ENCODE peak calls at places on chromosomes 3 and 15, in nine cellular contexts. E, O, W, U, M, G, I, A and T are unnamed samples.

GRCh38 chr3:100506355-100506754 is 13.9 kb downstream of the TMEM45A start:
- DNase-seq in A (no peak), G (no peak), U (no peak), E (no peak), M (no peak), W (peak), I (no peak), O (no peak), T (no peak)

GRCh38 chr15:25683911-25684310 is 179.2 kb downstream of the ATP10A start:
- DNase-seq in E (no peak), M (no peak), A (no peak), O (no peak), W (no peak), I (no peak), G (no peak), U (no peak), T (no peak)

GRCh38 chr3:86929046-86929445 is 61.9 kb downstream of the VGLL3 start:
- DNase-seq in G (no peak), E (no peak), I (no peak), M (no peak), O (no peak), W (no peak), U (no peak), A (no peak), T (no peak)

GRCh38 chr3:177447938-177448337 is 250.7 kb upstream of the TBL1XR1 start:
- DNase-seq in W (no peak), M (no peak), O (no peak), A (no peak), G (no peak), I (no peak), E (no peak), U (no peak), T (no peak)

GRCh38 chr3:179067839-179068238 is 3.8 kb downstream of the ZMAT3 start:
- DNase-seq in E (no peak), A (no peak), W (peak), I (no peak), O (no peak), G (no peak), M (no peak), U (no peak), T (no peak)

GRCh38 chr15:74869726-74870407 is 3.3 kb downstream of the SCAMP2 start:
- DNase-seq in E (no peak), I (no peak), G (no peak), W (peak), M (peak), O (peak), U (no peak), A (no peak), T (no peak)

GRCh38 chr3:190092250-190092649 is 28.4 kb downstream of the P3H2 start:
- DNase-seq in E (no peak), I (no peak), G (no peak), W (peak), U (no peak), M (no peak), O (no peak), A (no peak), T (no peak)

GRCh38 chr3:30368978-30369377 is 237.4 kb upstream of the TGFBR2 start:
- DNase-seq in W (no peak), A (no peak), I (no peak), O (no peak), M (no peak), E (no peak), U (no peak), G (no peak), T (no peak)

GRCh38 chr15:62647195-62647865 is 395.2 kb upstream of the TPM1 start:
- DNase-seq in I (no peak), W (peak), A (peak), E (no peak), O (no peak), M (no peak), G (no peak), U (no peak), T (no peak)

GRCh38 chr15:55194246-55194645 is 2.5 kb downstream of the RSL24D1 start:
- DNase-seq in I (no peak), U (no peak), A (no peak), G (no peak), W (no peak), M (no peak), E (no peak), O (no peak), T (no peak)

GRCh38 chr3:122105626-122106025 is 50.5 kb downstream of the CD86 start:
- DNase-seq in U (no peak), I (no peak), A (no peak), G (no peak), M (no peak), E (no peak), O (no peak), W (no peak), T (peak)

GRCh38 chr3:24037971-24038370 is 92.9 kb downstream of the NR1D2 start:
- DNase-seq in A (no peak), I (no peak), E (no peak), U (no peak), W (no peak), M (no peak), O (no peak), G (no peak), T (no peak)

GRCh38 chr3:180250172-180250571 is 213.4 kb upstream of the PEX5L start:
- DNase-seq in I (no peak), A (no peak), M (no peak), E (no peak), W (no peak), G (no peak), U (no peak), O (no peak), T (no peak)

GRCh38 chr3:13017361-13018038 is 55.7 kb downstream of the IQSEC1 start:
- DNase-seq in E (no peak), G (no peak), U (no peak), A (no peak), M (no peak), W (no peak), O (no peak), I (no peak), T (no peak)

GRCh38 chr15:46177219-46177618 is 542.4 kb downstream of the SQOR start:
- DNase-seq in E (no peak), I (no peak), G (no peak), M (no peak), A (no peak), O (no peak), U (no peak), W (no peak), T (no peak)

GRCh38 chr15:88401972-88402656 is 65.1 kb downstream of the MRPL46 start:
- DNase-seq in E (peak), U (no peak), G (no peak), I (no peak), M (peak), W (no peak), O (no peak), A (no peak), T (no peak)

GRCh38 chr15:85417276-85417675 is 36.9 kb downstream of the AKAP13 start:
- DNase-seq in G (no peak), U (no peak), M (no peak), I (no peak), A (no peak), W (no peak), E (no peak), O (no peak), T (no peak)

GRCh38 chr3:158368271-158368670 is 202.7 kb upstream of the MLF1 start:
- DNase-seq in M (no peak), O (no peak), A (no peak), G (no peak), W (no peak), U (no peak), E (no peak), I (no peak), T (no peak)

GRCh38 chr3:182709306-182709705 is 84.0 kb upstream of the ATP11B start:
- DNase-seq in O (no peak), E (no peak), U (no peak), I (no peak), M (no peak), A (no peak), W (no peak), G (no peak), T (no peak)

GRCh38 chr3:146640955-146641867 is 36.1 kb upstream of the PLSCR5 start:
- DNase-seq in I (no peak), O (no peak), G (no peak), W (peak), U (no peak), A (peak), M (no peak), E (no peak), T (no peak)

GRCh38 chr15:57873564-57874209 is 167.2 kb downstream of the POLR2M start:
- DNase-seq in I (no peak), E (no peak), M (no peak), A (peak), U (no peak), O (no peak), W (peak), G (no peak), T (no peak)

GRCh38 chr15:59524331-59524731 is 86.3 kb downstream of the FAM81A start:
- DNase-seq in I (peak), U (no peak), M (no peak), A (no peak), W (no peak), G (no peak), E (peak), O (no peak), T (no peak)

GRCh38 chr3:129187857-129188256 is 4.2 kb upstream of the CNBP start:
- DNase-seq in M (no peak), E (no peak), O (no peak), U (no peak), G (no peak), W (no peak), A (no peak), I (no peak), T (no peak)

GRCh38 chr15:74120426-74120825 is 10.0 kb upstream of the ISLR2 start:
- DNase-seq in W (no peak), I (no peak), M (no peak), A (no peak), U (no peak), E (no peak), O (no peak), G (no peak), T (no peak)

GRCh38 chr3:117398166-117398954 is 688.8 kb downstream of the TUSC7 start:
- DNase-seq in W (no peak), A (no peak), I (no peak), E (no peak), O (no peak), G (no peak), U (peak), M (peak), T (no peak)

GRCh38 chr3:158531334-158531733 is 39.7 kb upstream of the MLF1 start:
- DNase-seq in E (no peak), A (no peak), G (no peak), M (no peak), W (peak), U (no peak), I (no peak), O (no peak), T (no peak)

GRCh38 chr15:30043211-30043655 is 39.5 kb upstream of the GOLGA8J start:
- DNase-seq in W (peak), E (no peak), A (no peak), O (no peak), G (no peak), U (no peak), M (no peak), I (no peak), T (no peak)

GRCh38 chr15:96052572-96053038 is 277.9 kb upstream of the NR2F2 start:
- DNase-seq in G (no peak), O (no peak), M (no peak), W (no peak), U (peak), E (no peak), I (no peak), A (no peak), T (no peak)

GRCh38 chr3:189307963-189308362 is 136.2 kb downstream of the TPRG1 start:
- DNase-seq in I (no peak), W (no peak), O (no peak), A (no peak), U (no peak), G (no peak), M (no peak), E (no peak), T (no peak)

GRCh38 chr15:57345584-57345983 is 30.7 kb upstream of the CGNL1 start:
- DNase-seq in G (peak), I (no peak), W (peak), A (no peak), E (no peak), U (no peak), O (no peak), M (no peak), T (no peak)

GRCh38 chr3:14555835-14556234 is 15.7 kb upstream of the GRIP2 start:
- DNase-seq in E (no peak), A (no peak), O (no peak), I (no peak), G (no peak), M (no peak), W (no peak), U (peak), T (no peak)